ENCODE peak calls at places on chromosomes 2 and 18, in six cellular contexts. One of them, this sample, is unnamed.

GRCh38 chr2:3613524-3613905 is 18.6 kb downstream of the COLEC11 start:
- DNase-seq in GM12878: no peak
- DNase-seq in pancreas: no peak
- DNase-seq in CD8-positive, alpha-beta T cell: no peak
- DNase-seq in colonic mucosa: peak
- DNase-seq in endothelial cell of umbilical vein: no peak
- DNase-seq in this sample: no peak

GRCh38 chr2:38246105-38246504 is 131.0 kb downstream of the ATL2 start:
- DNase-seq in CD8-positive, alpha-beta T cell: no peak
- DNase-seq in GM12878: no peak
- DNase-seq in pancreas: no peak
- DNase-seq in endothelial cell of umbilical vein: no peak
- DNase-seq in colonic mucosa: no peak
- DNase-seq in this sample: no peak

GRCh38 chr18:25661836-25662235 is 309.9 kb upstream of the ZNF521 start:
- DNase-seq in endothelial cell of umbilical vein: no peak
- DNase-seq in colonic mucosa: no peak
- DNase-seq in pancreas: no peak
- DNase-seq in GM12878: no peak
- DNase-seq in CD8-positive, alpha-beta T cell: no peak
- DNase-seq in this sample: no peak

GRCh38 chr18:72086421-72086820 is 457.7 kb downstream of the CBLN2 start:
- DNase-seq in CD8-positive, alpha-beta T cell: no peak
- DNase-seq in GM12878: no peak
- DNase-seq in colonic mucosa: no peak
- DNase-seq in pancreas: no peak
- DNase-seq in endothelial cell of umbilical vein: peak
- DNase-seq in this sample: no peak

GRCh38 chr18:42781298-42781815 is 334.1 kb downstream of the RIT2 start:
- DNase-seq in pancreas: no peak
- DNase-seq in colonic mucosa: no peak
- DNase-seq in endothelial cell of umbilical vein: no peak
- DNase-seq in GM12878: no peak
- DNase-seq in CD8-positive, alpha-beta T cell: no peak
- DNase-seq in this sample: no peak

GRCh38 chr18:79601234-79601633 is 78.4 kb upstream of the CTDP1 start:
- DNase-seq in CD8-positive, alpha-beta T cell: no peak
- DNase-seq in endothelial cell of umbilical vein: peak
- DNase-seq in colonic mucosa: no peak
- DNase-seq in GM12878: no peak
- DNase-seq in pancreas: no peak
- DNase-seq in this sample: no peak

GRCh38 chr2:201188449-201188848 is 5.5 kb downstream of the CASP10 start:
- DNase-seq in endothelial cell of umbilical vein: no peak
- DNase-seq in GM12878: no peak
- DNase-seq in CD8-positive, alpha-beta T cell: no peak
- DNase-seq in colonic mucosa: no peak
- DNase-seq in pancreas: no peak
- DNase-seq in this sample: no peak

GRCh38 chr18:54392621-54393023 is 34.9 kb downstream of the C18orf54 start:
- DNase-seq in colonic mucosa: no peak
- DNase-seq in GM12878: no peak
- DNase-seq in pancreas: no peak
- DNase-seq in endothelial cell of umbilical vein: peak
- DNase-seq in CD8-positive, alpha-beta T cell: no peak
- DNase-seq in this sample: no peak

GRCh38 chr2:140502951-140503630 is 1627.7 kb downstream of the LRP1B start:
- DNase-seq in endothelial cell of umbilical vein: peak
- DNase-seq in colonic mucosa: no peak
- DNase-seq in GM12878: no peak
- DNase-seq in CD8-positive, alpha-beta T cell: no peak
- DNase-seq in pancreas: no peak
- DNase-seq in this sample: no peak

GRCh38 chr18:28725876-28726275 is 548.9 kb upstream of the CDH2 start:
- DNase-seq in GM12878: no peak
- DNase-seq in pancreas: no peak
- DNase-seq in CD8-positive, alpha-beta T cell: no peak
- DNase-seq in colonic mucosa: no peak
- DNase-seq in endothelial cell of umbilical vein: no peak
- DNase-seq in this sample: no peak

GRCh38 chr18:54776282-54776977 is 51.8 kb upstream of the RAB27B start:
- DNase-seq in pancreas: no peak
- DNase-seq in CD8-positive, alpha-beta T cell: no peak
- DNase-seq in GM12878: peak
- DNase-seq in colonic mucosa: no peak
- DNase-seq in endothelial cell of umbilical vein: peak
- DNase-seq in this sample: no peak

GRCh38 chr2:217563565-217563964 is 439.2 kb downstream of the TNS1 start:
- DNase-seq in GM12878: no peak
- DNase-seq in CD8-positive, alpha-beta T cell: no peak
- DNase-seq in pancreas: no peak
- DNase-seq in colonic mucosa: no peak
- DNase-seq in endothelial cell of umbilical vein: no peak
- DNase-seq in this sample: no peak

GRCh38 chr2:40244251-40245010 is 207.5 kb downstream of the SLC8A1 start:
- DNase-seq in pancreas: no peak
- DNase-seq in colonic mucosa: peak
- DNase-seq in CD8-positive, alpha-beta T cell: no peak
- DNase-seq in GM12878: no peak
- DNase-seq in endothelial cell of umbilical vein: peak
- DNase-seq in this sample: no peak

GRCh38 chr18:36158261-36158867 is 28.7 kb downstream of the ELP2 start:
- DNase-seq in colonic mucosa: no peak
- DNase-seq in CD8-positive, alpha-beta T cell: no peak
- DNase-seq in endothelial cell of umbilical vein: peak
- DNase-seq in pancreas: no peak
- DNase-seq in GM12878: no peak
- DNase-seq in this sample: no peak

GRCh38 chr2:160051374-160051800 is 11.0 kb downstream of the PLA2R1 start:
- DNase-seq in endothelial cell of umbilical vein: peak
- DNase-seq in pancreas: no peak
- DNase-seq in colonic mucosa: no peak
- DNase-seq in CD8-positive, alpha-beta T cell: no peak
- DNase-seq in GM12878: no peak
- DNase-seq in this sample: no peak

GRCh38 chr2:223439184-223439583 is 163.0 kb downstream of the SCG2 start:
- DNase-seq in CD8-positive, alpha-beta T cell: no peak
- DNase-seq in endothelial cell of umbilical vein: no peak
- DNase-seq in colonic mucosa: no peak
- DNase-seq in GM12878: no peak
- DNase-seq in pancreas: no peak
- DNase-seq in this sample: no peak

GRCh38 chr18:21499997-21500396 is 100.5 kb downstream of the ESCO1 start:
- DNase-seq in pancreas: peak
- DNase-seq in endothelial cell of umbilical vein: no peak
- DNase-seq in CD8-positive, alpha-beta T cell: no peak
- DNase-seq in GM12878: no peak
- DNase-seq in colonic mucosa: no peak
- DNase-seq in this sample: no peak

GRCh38 chr2:86703704-86704370 is 16.3 kb upstream of the RMND5A start:
- DNase-seq in CD8-positive, alpha-beta T cell: no peak
- DNase-seq in GM12878: no peak
- DNase-seq in colonic mucosa: peak
- DNase-seq in endothelial cell of umbilical vein: no peak
- DNase-seq in pancreas: peak
- DNase-seq in this sample: no peak

GRCh38 chr2:232492236-232492848 is 4.7 kb upstream of the ECEL1 start:
- DNase-seq in CD8-positive, alpha-beta T cell: no peak
- DNase-seq in GM12878: no peak
- DNase-seq in colonic mucosa: no peak
- DNase-seq in endothelial cell of umbilical vein: no peak
- DNase-seq in pancreas: no peak
- DNase-seq in this sample: no peak

GRCh38 chr2:235582081-235582686 is 88.3 kb downstream of the AGAP1 start:
- DNase-seq in pancreas: no peak
- DNase-seq in endothelial cell of umbilical vein: no peak
- DNase-seq in GM12878: no peak
- DNase-seq in colonic mucosa: no peak
- DNase-seq in CD8-positive, alpha-beta T cell: no peak
- DNase-seq in this sample: no peak

GRCh38 chr2:84938194-84938879 is 32.6 kb upstream of the KCMF1 start:
- DNase-seq in GM12878: peak
- DNase-seq in pancreas: no peak
- DNase-seq in endothelial cell of umbilical vein: no peak
- DNase-seq in CD8-positive, alpha-beta T cell: peak
- DNase-seq in colonic mucosa: no peak
- DNase-seq in this sample: no peak

GRCh38 chr18:51321696-51322095 is 124.2 kb upstream of the MEX3C start:
- DNase-seq in colonic mucosa: no peak
- DNase-seq in pancreas: no peak
- DNase-seq in endothelial cell of umbilical vein: no peak
- DNase-seq in GM12878: no peak
- DNase-seq in CD8-positive, alpha-beta T cell: no peak
- DNase-seq in this sample: no peak

GRCh38 chr2:167147254-167147941 is 259.1 kb downstream of the XIRP2 start:
- DNase-seq in pancreas: no peak
- DNase-seq in GM12878: no peak
- DNase-seq in CD8-positive, alpha-beta T cell: no peak
- DNase-seq in endothelial cell of umbilical vein: no peak
- DNase-seq in colonic mucosa: no peak
- DNase-seq in this sample: no peak

GRCh38 chr2:63029058-63029457 is 21.6 kb upstream of the OTX1 start:
- DNase-seq in pancreas: no peak
- DNase-seq in GM12878: no peak
- DNase-seq in CD8-positive, alpha-beta T cell: no peak
- DNase-seq in colonic mucosa: no peak
- DNase-seq in endothelial cell of umbilical vein: peak
- DNase-seq in this sample: no peak

GRCh38 chr2:63027220-63027619 is 23.4 kb upstream of the OTX1 start:
- DNase-seq in endothelial cell of umbilical vein: no peak
- DNase-seq in colonic mucosa: no peak
- DNase-seq in CD8-positive, alpha-beta T cell: no peak
- DNase-seq in pancreas: no peak
- DNase-seq in GM12878: no peak
- DNase-seq in this sample: no peak

GRCh38 chr2:63018439-63018838 is 32.2 kb upstream of the OTX1 start:
- DNase-seq in CD8-positive, alpha-beta T cell: no peak
- DNase-seq in endothelial cell of umbilical vein: no peak
- DNase-seq in pancreas: no peak
- DNase-seq in colonic mucosa: no peak
- DNase-seq in GM12878: no peak
- DNase-seq in this sample: no peak

GRCh38 chr2:63023444-63023843 is 27.2 kb upstream of the OTX1 start:
- DNase-seq in GM12878: peak
- DNase-seq in endothelial cell of umbilical vein: peak
- DNase-seq in colonic mucosa: no peak
- DNase-seq in CD8-positive, alpha-beta T cell: no peak
- DNase-seq in pancreas: no peak
- DNase-seq in this sample: no peak
- TF ChIP-seq CTCF in GM12878: peak
- TF ChIP-seq CTCF in endothelial cell of umbilical vein: peak
- TF ChIP-seq CTCF in colonic mucosa: no peak
- TF ChIP-seq CTCF in CD8-positive, alpha-beta T cell: no peak
- TF ChIP-seq CTCF in pancreas: no peak
- TF ChIP-seq CTCF in this sample: peak

DNA sequence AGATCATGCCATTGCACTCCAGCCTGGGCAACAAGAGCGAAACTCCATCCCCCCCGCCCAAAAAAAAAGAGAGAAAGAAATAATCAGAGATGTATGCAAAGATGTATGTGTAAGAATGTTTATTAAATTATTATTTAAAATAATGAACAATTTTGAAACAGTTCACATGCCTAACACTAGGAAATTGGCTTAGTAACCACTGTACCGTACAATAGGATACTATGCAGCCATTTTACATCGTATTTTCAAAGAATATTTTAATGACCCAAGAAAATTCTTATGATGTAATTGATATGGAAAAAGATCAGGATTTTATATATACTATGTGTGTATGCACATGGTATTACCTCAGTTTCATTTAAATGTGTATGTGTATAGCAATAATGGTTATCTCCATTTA is 190.5 kb downstream of the ZFP36L2 start:
- DNase-seq in pancreas: no peak
- DNase-seq in endothelial cell of umbilical vein: no peak
- DNase-seq in GM12878: no peak
- DNase-seq in colonic mucosa: no peak
- DNase-seq in CD8-positive, alpha-beta T cell: no peak
- DNase-seq in this sample: no peak
- TF ChIP-seq CTCF in pancreas: no peak
- TF ChIP-seq CTCF in endothelial cell of umbilical vein: no peak
- TF ChIP-seq CTCF in GM12878: no peak
- TF ChIP-seq CTCF in colonic mucosa: no peak
- TF ChIP-seq CTCF in CD8-positive, alpha-beta T cell: no peak
- TF ChIP-seq CTCF in this sample: peak

GRCh38 chr2:127025357-127026062 is 81.4 kb downstream of the BIN1 start:
- DNase-seq in GM12878: no peak
- DNase-seq in endothelial cell of umbilical vein: peak
- DNase-seq in colonic mucosa: peak
- DNase-seq in CD8-positive, alpha-beta T cell: peak
- DNase-seq in pancreas: peak
- DNase-seq in this sample: peak

GRCh38 chr2:127022817-127023216 is 84.1 kb downstream of the BIN1 start:
- DNase-seq in CD8-positive, alpha-beta T cell: no peak
- DNase-seq in endothelial cell of umbilical vein: no peak
- DNase-seq in GM12878: no peak
- DNase-seq in colonic mucosa: no peak
- DNase-seq in pancreas: no peak
- DNase-seq in this sample: no peak

GRCh38 chr2:127023504-127023903 is 83.5 kb downstream of the BIN1 start:
- DNase-seq in CD8-positive, alpha-beta T cell: no peak
- DNase-seq in endothelial cell of umbilical vein: no peak
- DNase-seq in colonic mucosa: no peak
- DNase-seq in pancreas: no peak
- DNase-seq in GM12878: no peak
- DNase-seq in this sample: no peak

GRCh38 chr2:127027715-127028114 is 79.2 kb downstream of the BIN1 start:
- DNase-seq in pancreas: no peak
- DNase-seq in CD8-positive, alpha-beta T cell: no peak
- DNase-seq in colonic mucosa: no peak
- DNase-seq in endothelial cell of umbilical vein: no peak
- DNase-seq in GM12878: no peak
- DNase-seq in this sample: no peak

DNA sequence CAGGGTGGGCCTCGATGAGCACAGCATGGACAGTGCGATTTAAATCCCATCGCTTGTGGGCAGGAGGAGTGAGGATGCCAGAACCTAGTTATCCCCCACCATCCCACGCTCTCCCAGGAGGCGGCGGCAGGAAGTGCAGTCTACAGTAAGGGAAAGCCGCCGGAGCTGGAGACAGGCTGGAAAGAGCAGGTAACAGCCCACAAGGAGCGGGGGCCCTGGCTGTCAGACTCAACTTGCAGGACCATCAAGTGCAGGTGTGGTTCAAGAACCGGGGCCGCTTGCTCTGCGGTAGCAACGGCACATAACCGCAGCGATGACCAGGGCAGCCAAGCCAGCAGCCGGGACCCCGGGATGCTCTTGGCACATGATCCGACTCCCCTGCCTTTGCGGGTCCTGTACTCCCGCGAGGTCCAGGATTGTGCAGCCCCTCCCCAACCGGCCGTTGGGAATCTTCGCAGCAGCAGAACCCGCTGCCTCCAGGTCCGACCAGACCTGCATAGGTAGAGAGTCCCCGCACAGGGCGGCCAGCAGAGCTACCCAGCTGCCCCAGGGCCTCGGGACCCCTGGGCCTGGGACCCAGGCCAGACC is 82.1 kb downstream of the BIN1 start:
- DNase-seq in colonic mucosa: peak
- DNase-seq in pancreas: peak
- DNase-seq in GM12878: no peak
- DNase-seq in endothelial cell of umbilical vein: no peak
- DNase-seq in CD8-positive, alpha-beta T cell: no peak
- DNase-seq in this sample: peak
- TF ChIP-seq CTCF in colonic mucosa: no peak
- TF ChIP-seq CTCF in pancreas: no peak
- TF ChIP-seq CTCF in GM12878: no peak
- TF ChIP-seq CTCF in endothelial cell of umbilical vein: no peak
- TF ChIP-seq CTCF in CD8-positive, alpha-beta T cell: no peak
- TF ChIP-seq CTCF in this sample: no peak

GRCh38 chr2:105287692-105288091 is 41.8 kb downstream of the TGFBRAP1 start:
- DNase-seq in colonic mucosa: peak
- DNase-seq in CD8-positive, alpha-beta T cell: no peak
- DNase-seq in endothelial cell of umbilical vein: peak
- DNase-seq in pancreas: no peak
- DNase-seq in GM12878: peak
- DNase-seq in this sample: peak
- TF ChIP-seq CTCF in colonic mucosa: peak
- TF ChIP-seq CTCF in CD8-positive, alpha-beta T cell: peak
- TF ChIP-seq CTCF in endothelial cell of umbilical vein: peak
- TF ChIP-seq CTCF in pancreas: no peak
- TF ChIP-seq CTCF in GM12878: peak
- TF ChIP-seq CTCF in this sample: peak

This sample was measured in neural crest cell.